ENCODE peak calls at places on chromosomes 12 and 14, in four cellular contexts. One of them, this sample, is unnamed. For H3K4me1, the result is how much of the 10 kb centered on the place peaks cover.

GRCh38 chr14:95121911-95122696 is 35.2 kb downstream of the DICER1 start:
- DNase-seq in neuronal stem cell: no peak
- DNase-seq in mesenchymal stem cell: no peak
- DNase-seq in IMR-90: no peak
- DNase-seq in this sample: no peak

GRCh38 chr12:57734586-57734985 is 4.0 kb downstream of the AGAP2 start:
- DNase-seq in IMR-90: no peak
- DNase-seq in mesenchymal stem cell: no peak
- DNase-seq in neuronal stem cell: no peak
- DNase-seq in this sample: peak

GRCh38 chr14:32230695-32231280 is 27.7 kb upstream of the RNU6-8 start:
- DNase-seq in mesenchymal stem cell: peak
- DNase-seq in IMR-90: peak
- DNase-seq in neuronal stem cell: no peak
- DNase-seq in this sample: no peak

GRCh38 chr12:89856431-89856830 is 147.8 kb upstream of the ATP2B1 start:
- DNase-seq in IMR-90: peak
- DNase-seq in mesenchymal stem cell: peak
- DNase-seq in neuronal stem cell: no peak
- DNase-seq in this sample: no peak

GRCh38 chr12:103858953-103859601 is 18.0 kb upstream of the NT5DC3 start:
- DNase-seq in mesenchymal stem cell: peak
- DNase-seq in IMR-90: peak
- DNase-seq in neuronal stem cell: no peak
- DNase-seq in this sample: peak

GRCh38 chr12:18556081-18556645 is 181.6 kb downstream of the PLCZ1 start:
- DNase-seq in neuronal stem cell: no peak
- DNase-seq in mesenchymal stem cell: no peak
- DNase-seq in IMR-90: peak
- DNase-seq in this sample: peak

GRCh38 chr12:74171478-74171909 is 366.1 kb upstream of the ATXN7L3B start:
- DNase-seq in IMR-90: no peak
- DNase-seq in neuronal stem cell: no peak
- DNase-seq in mesenchymal stem cell: no peak
- DNase-seq in this sample: no peak

GRCh38 chr12:90253674-90254181 is 545.1 kb upstream of the ATP2B1 start:
- DNase-seq in IMR-90: peak
- DNase-seq in mesenchymal stem cell: peak
- DNase-seq in neuronal stem cell: no peak
- DNase-seq in this sample: peak

GRCh38 chr14:50744242-50744641 is 76.1 kb upstream of the SAV1 start:
- DNase-seq in mesenchymal stem cell: no peak
- DNase-seq in neuronal stem cell: no peak
- DNase-seq in IMR-90: peak
- DNase-seq in this sample: no peak

GRCh38 chr12:27425306-27425705 is 21.2 kb upstream of the SMCO2 start:
- DNase-seq in neuronal stem cell: no peak
- DNase-seq in mesenchymal stem cell: no peak
- DNase-seq in IMR-90: no peak
- DNase-seq in this sample: peak

GRCh38 chr12:1525858-1526257 is 68.5 kb downstream of the FBXL14 start:
- DNase-seq in neuronal stem cell: no peak
- DNase-seq in mesenchymal stem cell: no peak
- DNase-seq in IMR-90: no peak
- DNase-seq in this sample: no peak

GRCh38 chr14:35335388-35336092 is 43.4 kb downstream of the PSMA6 start:
- DNase-seq in neuronal stem cell: no peak
- DNase-seq in IMR-90: no peak
- DNase-seq in mesenchymal stem cell: peak
- DNase-seq in this sample: peak

GRCh38 chr14:35932659-35933159 is 106.6 kb downstream of the BRMS1L start:
- DNase-seq in neuronal stem cell: no peak
- DNase-seq in mesenchymal stem cell: no peak
- DNase-seq in IMR-90: no peak
- DNase-seq in this sample: no peak

GRCh38 chr12:55966408-55967281 is at the start of gene CDK2:
- DNase-seq in IMR-90: peak
- DNase-seq in neuronal stem cell: peak
- DNase-seq in mesenchymal stem cell: peak
- DNase-seq in this sample: peak

GRCh38 chr14:28765907-28766504 is 581 bp upstream of the FOXG1 start:
- DNase-seq in neuronal stem cell: no peak
- DNase-seq in mesenchymal stem cell: peak
- DNase-seq in IMR-90: no peak
- DNase-seq in this sample: no peak

DNA sequence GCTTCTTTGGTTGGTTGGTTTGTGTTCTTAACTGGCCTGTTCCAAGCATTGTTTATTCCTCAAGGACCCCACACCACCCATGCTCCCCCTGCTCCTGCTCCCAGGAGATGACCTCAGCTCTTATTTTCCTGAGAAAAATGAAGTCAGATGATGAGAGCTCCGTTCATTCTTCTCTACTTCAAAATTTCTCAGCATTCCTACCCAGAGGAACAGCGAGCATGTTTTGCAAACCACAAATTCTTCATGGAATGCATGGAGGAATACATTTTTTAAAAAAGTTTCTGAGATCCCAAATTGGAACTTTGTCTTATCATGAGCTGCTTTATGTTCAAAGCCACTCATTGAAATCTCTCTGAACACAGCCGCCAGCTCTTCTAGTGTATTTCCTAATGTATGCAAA is 44.9 kb downstream of the SYNE2 start:
- DNase-seq in IMR-90: peak
- DNase-seq in neuronal stem cell: no peak
- DNase-seq in mesenchymal stem cell: peak
- DNase-seq in this sample: peak
- H2AK5ac ChIP-seq in IMR-90: peak
- H2AK5ac ChIP-seq in neuronal stem cell: no peak
- H2AK5ac ChIP-seq in mesenchymal stem cell: peak
- H2AK5ac ChIP-seq in this sample: no peak

GRCh38 chr14:91835197-91835919 is 32.0 kb downstream of the TC2N start:
- DNase-seq in neuronal stem cell: no peak
- DNase-seq in mesenchymal stem cell: no peak
- DNase-seq in IMR-90: no peak
- DNase-seq in this sample: no peak
- H3K23ac ChIP-seq in neuronal stem cell: no peak
- H3K23ac ChIP-seq in mesenchymal stem cell: no peak
- H3K23ac ChIP-seq in IMR-90: no peak
- H3K23ac ChIP-seq in this sample: no peak

GRCh38 chr14:38127784-38128183 is 79.9 kb upstream of the SSTR1 start:
- DNase-seq in IMR-90: peak
- DNase-seq in mesenchymal stem cell: no peak
- DNase-seq in neuronal stem cell: no peak
- DNase-seq in this sample: no peak
- H3K4me1 ChIP-seq in IMR-90: under half
- H3K4me1 ChIP-seq in mesenchymal stem cell: under half
- H3K4me1 ChIP-seq in neuronal stem cell: under half
- H3K4me1 ChIP-seq in this sample: under half

DNA sequence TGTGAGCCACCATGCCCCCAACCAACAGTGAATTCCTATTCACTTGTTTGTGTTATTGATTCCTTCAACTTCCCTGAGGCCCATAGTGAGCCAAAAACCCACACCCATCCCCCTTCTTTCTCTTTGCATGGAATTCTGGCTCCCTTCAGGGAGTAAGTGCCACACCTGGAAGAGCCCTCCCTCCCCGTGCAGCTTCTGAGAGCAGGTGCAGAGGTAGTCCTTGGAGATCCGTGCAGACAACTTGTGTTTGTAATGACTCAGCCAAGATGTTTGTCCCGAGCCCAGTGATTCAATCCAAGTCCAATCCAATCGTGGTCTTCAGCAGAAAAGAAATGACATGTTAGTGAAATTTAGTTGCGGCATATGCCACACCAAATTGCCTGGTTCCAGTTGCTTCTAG is 27.4 kb downstream of the GPRC5A start:
- DNase-seq in IMR-90: no peak
- DNase-seq in neuronal stem cell: no peak
- DNase-seq in mesenchymal stem cell: no peak
- DNase-seq in this sample: peak
- H2AK5ac ChIP-seq in IMR-90: peak
- H2AK5ac ChIP-seq in neuronal stem cell: no peak
- H2AK5ac ChIP-seq in mesenchymal stem cell: no peak
- H2AK5ac ChIP-seq in this sample: no peak

DNA sequence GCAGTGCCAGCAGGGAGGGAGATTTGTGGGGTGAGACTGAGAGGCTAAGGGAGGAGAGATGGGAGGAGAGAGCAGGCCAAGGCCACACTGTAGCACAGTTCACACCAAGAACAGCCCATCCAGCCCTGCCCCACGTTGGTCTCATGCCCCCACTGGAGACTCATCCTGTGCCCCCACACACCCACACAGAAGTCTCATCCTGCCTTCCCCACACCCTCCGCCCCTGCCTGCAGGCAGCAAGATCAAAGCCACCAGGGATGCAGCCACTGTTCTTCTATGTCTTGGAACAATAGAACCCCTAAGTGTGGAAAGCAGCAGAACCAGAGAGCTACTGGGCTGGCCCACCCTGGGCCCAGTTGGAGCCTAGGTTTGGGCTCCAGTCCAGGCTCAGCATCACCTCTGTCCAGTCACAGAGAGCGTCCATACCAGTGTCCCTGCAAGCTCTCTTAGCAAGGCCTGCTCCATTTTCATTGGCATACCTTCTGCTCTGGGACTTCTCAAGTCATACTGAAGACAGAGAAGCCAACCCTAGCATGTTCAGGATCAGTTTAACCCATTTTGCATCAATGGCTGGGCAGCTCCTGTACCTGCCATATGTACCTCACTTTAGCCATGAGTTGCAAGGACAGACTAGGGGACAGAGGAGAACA is 31.7 kb upstream of the HDAC7 start:
- DNase-seq in mesenchymal stem cell: no peak
- DNase-seq in neuronal stem cell: no peak
- DNase-seq in IMR-90: no peak
- DNase-seq in this sample: no peak
- H3K23ac ChIP-seq in mesenchymal stem cell: no peak
- H3K23ac ChIP-seq in neuronal stem cell: no peak
- H3K23ac ChIP-seq in IMR-90: peak
- H3K23ac ChIP-seq in this sample: no peak

GRCh38 chr12:132501189-132501940 is 11.4 kb downstream of the FBRSL1 start:
- DNase-seq in IMR-90: no peak
- DNase-seq in mesenchymal stem cell: no peak
- DNase-seq in neuronal stem cell: no peak
- DNase-seq in this sample: no peak
- H3K4me1 ChIP-seq in IMR-90: under half
- H3K4me1 ChIP-seq in mesenchymal stem cell: half or more
- H3K4me1 ChIP-seq in neuronal stem cell: under half
- H3K4me1 ChIP-seq in this sample: under half

GRCh38 chr12:47757360-47757839 is 1.3 kb downstream of the RAPGEF3 start:
- DNase-seq in neuronal stem cell: no peak
- DNase-seq in mesenchymal stem cell: no peak
- DNase-seq in IMR-90: no peak
- DNase-seq in this sample: no peak

GRCh38 chr12:47754881-47755280 is 3.8 kb downstream of the RAPGEF3 start:
- DNase-seq in mesenchymal stem cell: no peak
- DNase-seq in IMR-90: no peak
- DNase-seq in neuronal stem cell: no peak
- DNase-seq in this sample: peak

GRCh38 chr12:47757840-47758583 is 668 bp downstream of the RAPGEF3 start:
- DNase-seq in IMR-90: no peak
- DNase-seq in neuronal stem cell: no peak
- DNase-seq in mesenchymal stem cell: no peak
- DNase-seq in this sample: peak

GRCh38 chr12:47754126-47754525 is 4.6 kb downstream of the RAPGEF3 start:
- DNase-seq in IMR-90: no peak
- DNase-seq in mesenchymal stem cell: no peak
- DNase-seq in neuronal stem cell: no peak
- DNase-seq in this sample: peak

GRCh38 chr12:47755655-47756562 is 2.8 kb downstream of the RAPGEF3 start:
- DNase-seq in neuronal stem cell: no peak
- DNase-seq in IMR-90: no peak
- DNase-seq in mesenchymal stem cell: no peak
- DNase-seq in this sample: no peak
- H2AK5ac ChIP-seq in neuronal stem cell: peak
- H2AK5ac ChIP-seq in IMR-90: no peak
- H2AK5ac ChIP-seq in mesenchymal stem cell: peak
- H2AK5ac ChIP-seq in this sample: no peak

GRCh38 chr12:39443704-39444234 is 849 bp upstream of the KIF21A start:
- DNase-seq in IMR-90: no peak
- DNase-seq in mesenchymal stem cell: peak
- DNase-seq in neuronal stem cell: peak
- DNase-seq in this sample: no peak
- H3K23ac ChIP-seq in IMR-90: no peak
- H3K23ac ChIP-seq in mesenchymal stem cell: no peak
- H3K23ac ChIP-seq in neuronal stem cell: no peak
- H3K23ac ChIP-seq in this sample: no peak

This sample was measured in trophoblast cell.